ENCODE peak calls at places on chromosomes 7 and 10, in four cellular contexts. B, Y, H and D are unnamed samples.

GRCh38 chr7:29196971-29197370 is 2.4 kb downstream of the CHN2 start:
- DNase-seq in B (no peak), Y (no peak), H (no peak), D (no peak)

GRCh38 chr7:19275000-19275399 is 129.8 kb upstream of the FERD3L start:
- DNase-seq in B (no peak), Y (no peak), H (no peak), D (no peak)

GRCh38 chr7:85554294-85554877 is 367.5 kb upstream of the SEMA3D start:
- DNase-seq in B (no peak), Y (peak), H (no peak), D (peak)

GRCh38 chr7:7816816-7817536 is 98.6 kb upstream of the RPA3 start:
- DNase-seq in B (no peak), Y (no peak), H (no peak), D (no peak)

GRCh38 chr7:1508277-1508758 is 4.1 kb upstream of the INTS1 start:
- DNase-seq in B (no peak), Y (no peak), H (no peak), D (no peak)

GRCh38 chr7:155534691-155535090 is 11.7 kb downstream of the CNPY1 start:
- DNase-seq in B (no peak), Y (no peak), H (no peak), D (no peak)

GRCh38 chr10:50527438-50528043 is 96.2 kb downstream of the SGMS1 start:
- DNase-seq in B (no peak), Y (no peak), H (no peak), D (peak)

GRCh38 chr7:130385600-130386066 is 5.3 kb downstream of the CPA1 start:
- DNase-seq in B (no peak), Y (no peak), H (no peak), D (no peak)

GRCh38 chr7:117165656-117166055 is 157.2 kb downstream of the WNT2 start:
- DNase-seq in B (no peak), Y (no peak), H (no peak), D (no peak)

GRCh38 chr10:90958781-90959180 is 37.9 kb upstream of the ANKRD1 start:
- DNase-seq in B (no peak), Y (no peak), H (no peak), D (peak)

GRCh38 chr10:133324198-133324792 is 12.4 kb downstream of the CALY start:
- DNase-seq in B (peak), Y (peak), H (no peak), D (peak)

GRCh38 chr7:132575987-132576722 is at the start of gene PLXNA4:
- DNase-seq in B (peak), Y (no peak), H (no peak), D (no peak)

GRCh38 chr7:107968449-107968848 is 34.5 kb downstream of the LAMB1 start:
- DNase-seq in B (no peak), Y (no peak), H (no peak), D (no peak)

GRCh38 chr10:108203905-108204527 is 1039.5 kb upstream of the SORCS1 start:
- DNase-seq in B (no peak), Y (no peak), H (no peak), D (no peak)

GRCh38 chr7:150737265-150738055 is at the start of gene GIMAP5:
- DNase-seq in B (no peak), Y (no peak), H (no peak), D (no peak)